ENCODE peak calls at places on chromosomes 4 and X, in ten cellular contexts. W, U, S, F, P, G, X, H, L and C are unnamed samples.

GRCh38 chr4:171308661-171309060 is 504.5 kb upstream of the GALNTL6 start:
- DNase-seq in W (no peak), U (no peak), S (no peak), F (no peak), P (no peak), G (no peak), X (no peak), H (no peak), L (no peak), C (no peak)

GRCh38 chrX:154991039-154991438 is 31.5 kb downstream of the F8 start:
- DNase-seq in W (no peak), U (no peak), S (no peak), F (no peak), P (no peak), G (no peak), X (no peak), H (no peak), L (no peak), C (no peak)

GRCh38 chr4:155854597-155855226 is 11.4 kb downstream of the ASIC5 start:
- DNase-seq in W (no peak), U (no peak), S (no peak), F (no peak), P (no peak), G (no peak), X (no peak), H (peak), L (no peak), C (no peak)

GRCh38 chr4:173039617-173040176 is 128.9 kb upstream of the GALNT7 start:
- DNase-seq in W (no peak), U (no peak), S (no peak), F (no peak), P (no peak), G (no peak), X (no peak), H (no peak), L (no peak), C (no peak)

GRCh38 chr4:7900351-7900750 is 39.3 kb downstream of the AFAP1 start:
- DNase-seq in W (no peak), U (no peak), S (no peak), F (no peak), P (no peak), G (no peak), X (no peak), H (no peak), L (no peak), C (no peak)

GRCh38 chrX:12308420-12308819 is 170.1 kb downstream of the FRMPD4 start:
- DNase-seq in W (no peak), U (no peak), S (no peak), F (no peak), P (no peak), G (no peak), X (no peak), H (no peak), L (no peak), C (no peak)

GRCh38 chrX:13511557-13512330 is 57.7 kb upstream of the EGFL6 start:
- DNase-seq in W (no peak), U (no peak), S (no peak), F (no peak), P (no peak), G (no peak), X (no peak), H (peak), L (no peak), C (no peak)

GRCh38 chrX:15680401-15680800 is 15.8 kb upstream of the CLTRN start:
- DNase-seq in W (peak), U (no peak), S (no peak), F (no peak), P (no peak), G (no peak), X (no peak), H (peak), L (no peak), C (no peak)

GRCh38 chr4:36255575-36255974 is 11.3 kb upstream of the ARAP2 start:
- DNase-seq in W (no peak), U (no peak), S (no peak), F (no peak), P (no peak), G (no peak), X (no peak), H (no peak), L (peak), C (no peak)

GRCh38 chr4:88613417-88613875 is 21.2 kb downstream of the HERC3 start:
- DNase-seq in W (peak), U (peak), S (no peak), F (no peak), P (no peak), G (peak), X (no peak), H (no peak), L (peak), C (no peak)

GRCh38 chr4:185139736-185140135 is 3.3 kb upstream of the SLC25A4 start:
- DNase-seq in W (no peak), U (peak), S (no peak), F (no peak), P (no peak), G (no peak), X (no peak), H (no peak), L (no peak), C (no peak)

GRCh38 chr4:157246959-157247358 is 26.4 kb downstream of the GRIA2 start:
- DNase-seq in W (no peak), U (peak), S (no peak), F (no peak), P (no peak), G (no peak), X (no peak), H (no peak), L (no peak), C (no peak)

GRCh38 chrX:44975666-44976263 is 102.8 kb downstream of the KDM6A start:
- DNase-seq in W (no peak), U (no peak), S (no peak), F (no peak), P (no peak), G (no peak), X (no peak), H (no peak), L (no peak), C (no peak)

GRCh38 chr4:117203231-117203630 is 117.9 kb upstream of the TRAM1L1 start:
- DNase-seq in W (no peak), U (no peak), S (no peak), F (no peak), P (no peak), G (no peak), X (no peak), H (no peak), L (no peak), C (no peak)

GRCh38 chrX:131649741-131650140 is 105.9 kb downstream of the OR13H1 start:
- DNase-seq in W (no peak), U (no peak), S (no peak), F (no peak), P (no peak), G (no peak), X (no peak), H (no peak), L (no peak), C (no peak)

GRCh38 chr4:10960386-10960785 is 275.8 kb upstream of the CLNK start:
- DNase-seq in W (no peak), U (no peak), S (no peak), F (no peak), P (no peak), G (no peak), X (no peak), H (no peak), L (no peak), C (no peak)

GRCh38 chrX:72139538-72139937 is 7.8 kb upstream of the RTL5 start:
- DNase-seq in W (no peak), U (no peak), S (no peak), F (no peak), P (no peak), G (no peak), X (no peak), H (no peak), L (no peak), C (no peak)

GRCh38 chr4:74522251-74522991 is 77.5 kb downstream of the AREG start:
- DNase-seq in W (no peak), U (no peak), S (no peak), F (no peak), P (no peak), G (no peak), X (no peak), H (no peak), L (no peak), C (no peak)

GRCh38 chrX:9942086-9942485 is 25.1 kb upstream of the CLDN34 start:
- DNase-seq in W (no peak), U (no peak), S (no peak), F (no peak), P (no peak), G (no peak), X (no peak), H (no peak), L (peak), C (no peak)

GRCh38 chrX:155880586-155881157 is 473 bp upstream of the VAMP7 start:
- DNase-seq in W (no peak), U (no peak), S (no peak), F (no peak), P (no peak), G (peak), X (no peak), H (no peak), L (peak), C (no peak)

GRCh38 chrX:120514236-120514635 is 45.1 kb upstream of the LAMP2 start:
- DNase-seq in W (peak), U (no peak), S (no peak), F (no peak), P (no peak), G (no peak), X (peak), H (peak), L (no peak), C (no peak)

GRCh38 chr4:173937871-173938270 is 345.6 kb downstream of the FBXO8 start:
- DNase-seq in W (no peak), U (no peak), S (no peak), F (no peak), P (no peak), G (no peak), X (no peak), H (no peak), L (no peak), C (no peak)

GRCh38 chr4:76589872-76590846 is 155.1 kb downstream of the SHROOM3 start:
- DNase-seq in W (peak), U (no peak), S (peak), F (peak), P (peak), G (peak), X (peak), H (peak), L (no peak), C (no peak)

GRCh38 chrX:65750674-65751469 is 83.4 kb downstream of the MSN start:
- DNase-seq in W (no peak), U (no peak), S (no peak), F (no peak), P (no peak), G (no peak), X (no peak), H (peak), L (no peak), C (no peak)

GRCh38 chr4:4859799-4860380 is 425 bp downstream of the MSX1 start:
- DNase-seq in W (peak), U (no peak), S (no peak), F (peak), P (no peak), G (peak), X (peak), H (no peak), L (peak), C (no peak)

GRCh38 chr4:155684892-155685550 is 18.4 kb downstream of the GUCY1A1 start:
- DNase-seq in W (no peak), U (no peak), S (no peak), F (no peak), P (no peak), G (no peak), X (no peak), H (no peak), L (no peak), C (no peak)

GRCh38 chr4:108833041-108833440 is 70.2 kb upstream of the ETNPPL start:
- DNase-seq in W (no peak), U (no peak), S (no peak), F (no peak), P (no peak), G (no peak), X (no peak), H (no peak), L (no peak), C (no peak)

GRCh38 chr4:108838451-108838850 is 75.6 kb upstream of the ETNPPL start:
- DNase-seq in W (no peak), U (no peak), S (no peak), F (no peak), P (no peak), G (no peak), X (no peak), H (no peak), L (no peak), C (no peak)

GRCh38 chr4:108830509-108831244 is 67.8 kb upstream of the ETNPPL start:
- DNase-seq in W (no peak), U (peak), S (no peak), F (peak), P (no peak), G (peak), X (no peak), H (no peak), L (no peak), C (no peak)

GRCh38 chr4:108834167-108834566 is 71.3 kb upstream of the ETNPPL start:
- DNase-seq in W (no peak), U (no peak), S (no peak), F (no peak), P (no peak), G (no peak), X (no peak), H (peak), L (no peak), C (no peak)

GRCh38 chr4:108834787-108835384 is 72.0 kb upstream of the ETNPPL start:
- DNase-seq in W (no peak), U (no peak), S (no peak), F (no peak), P (no peak), G (peak), X (no peak), H (peak), L (no peak), C (no peak)
- TF ChIP-seq CTCF in W (no peak), U (peak), S (peak), F (peak), P (peak), G (peak), X (peak), H (peak), L (no peak), C (peak)

DNA sequence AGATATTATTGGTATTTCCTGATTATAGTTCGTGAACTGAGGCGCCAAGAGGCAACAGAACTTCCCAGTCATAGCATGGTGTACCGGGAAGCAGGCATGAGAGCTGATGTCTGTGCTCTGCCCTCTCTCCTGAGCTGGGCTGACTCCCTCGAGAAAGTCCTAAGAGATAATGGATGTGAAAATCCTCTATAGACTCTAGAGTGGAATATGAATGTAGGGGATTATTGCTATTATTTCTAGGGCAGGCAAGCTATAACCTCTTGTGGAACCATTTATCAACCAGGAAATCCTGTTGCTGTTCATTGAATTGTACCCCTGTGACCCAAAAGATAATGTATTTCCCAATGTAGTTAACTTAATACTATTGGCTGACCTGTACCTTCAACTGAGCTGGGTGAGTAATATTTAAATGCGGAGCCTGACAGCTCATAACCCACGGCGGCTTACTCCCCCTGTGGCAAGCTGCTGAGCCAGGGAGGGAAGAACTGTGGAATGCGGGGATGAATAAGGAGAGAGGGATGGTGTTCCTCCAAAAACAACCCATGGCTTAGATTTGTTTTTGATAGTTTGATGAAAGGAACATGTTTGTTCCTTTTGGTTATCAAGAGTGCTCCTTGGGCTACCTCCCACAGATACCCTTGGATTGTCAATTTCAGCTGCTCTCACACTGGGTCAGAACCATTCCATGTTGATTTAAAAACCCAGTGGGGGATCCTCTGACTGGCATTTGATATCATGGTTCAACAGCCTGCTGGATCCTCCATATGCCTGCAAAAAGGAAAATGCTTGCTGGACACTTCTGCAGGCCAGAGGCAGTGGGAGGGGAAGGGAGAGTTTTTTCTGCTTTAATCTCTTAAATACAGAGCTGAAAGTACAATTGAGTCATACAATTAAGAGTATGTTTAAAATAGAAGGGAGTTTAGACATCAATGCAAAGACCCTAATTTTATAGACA is 339.0 kb upstream of the BOD1L1 start:
- DNase-seq in W (peak), U (no peak), S (no peak), F (no peak), P (no peak), G (no peak), X (no peak), H (peak), L (no peak), C (no peak)
- TF ChIP-seq CTCF in W (no peak), U (no peak), S (no peak), F (no peak), P (no peak), G (peak), X (no peak), H (peak), L (no peak), C (no peak)

DNA sequence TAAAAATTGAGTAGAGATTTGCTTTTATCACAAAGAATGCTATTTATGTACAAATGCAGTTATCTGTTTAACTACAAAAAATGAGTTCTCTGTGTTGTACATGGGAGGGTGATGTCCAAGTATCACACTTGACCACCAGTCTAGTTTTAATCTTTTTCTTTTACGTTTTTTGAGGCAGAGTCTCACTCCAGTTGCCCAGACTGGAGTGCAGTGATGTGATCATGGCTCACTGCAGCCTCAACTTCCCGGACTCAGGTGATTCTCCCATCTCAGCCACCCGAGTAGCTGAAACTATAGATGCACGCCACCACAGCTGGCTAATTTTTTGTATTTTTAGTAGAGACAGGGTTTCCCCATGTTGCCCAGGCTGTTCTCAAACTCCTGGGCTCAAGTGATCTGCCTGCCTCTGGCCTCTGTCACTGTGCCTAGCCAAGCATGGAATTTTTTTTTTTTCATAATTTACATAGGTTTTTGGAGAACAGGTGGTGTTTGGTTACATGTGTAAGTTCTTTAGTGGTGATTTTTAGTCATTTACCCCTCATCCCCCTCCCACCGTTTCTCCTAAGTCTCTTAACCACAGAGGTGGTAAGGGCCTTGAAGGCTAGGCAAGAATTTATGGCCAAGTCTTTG is 47.9 kb upstream of the RPA4 start:
- DNase-seq in W (no peak), U (no peak), S (no peak), F (no peak), P (no peak), G (no peak), X (no peak), H (no peak), L (peak), C (no peak)
- TF ChIP-seq CTCF in W (no peak), U (no peak), S (no peak), F (no peak), P (no peak), G (no peak), X (no peak), H (no peak), L (no peak), C (no peak)

GRCh38 chr4:84159767-84160166 is 339.3 kb downstream of the NKX6-1 start:
- DNase-seq in W (no peak), U (no peak), S (no peak), F (no peak), P (peak), G (peak), X (peak), H (no peak), L (no peak), C (no peak)
- TF ChIP-seq CTCF in W (no peak), U (no peak), S (peak), F (no peak), P (peak), G (no peak), X (no peak), H (peak), L (no peak), C (no peak)

GRCh38 chr4:95835672-95836071 is 4.2 kb upstream of the PDHA2 start:
- DNase-seq in W (no peak), U (no peak), S (no peak), F (no peak), P (peak), G (peak), X (peak), H (no peak), L (no peak), C (no peak)
- TF ChIP-seq CTCF in W (peak), U (no peak), S (peak), F (no peak), P (peak), G (peak), X (peak), H (no peak), L (no peak), C (no peak)